ENCODE peak calls at places on chromosomes 4 and X, in four cellular contexts. One of them, this sample, is unnamed.

GRCh38 chr4:88219099-88219498 is 60.7 kb upstream of the ABCG2 start:
- DNase-seq in breast epithelium: no peak
- DNase-seq in GM12864: peak
- DNase-seq in mesothelial cell of epicardium: no peak
- DNase-seq in this sample: no peak

GRCh38 chr4:54318904-54319303 is 89.8 kb downstream of the PDGFRA start:
- DNase-seq in mesothelial cell of epicardium: no peak
- DNase-seq in breast epithelium: no peak
- DNase-seq in GM12864: peak
- DNase-seq in this sample: no peak

GRCh38 chrX:47198026-47198686 is 4.5 kb downstream of the UBA1 start:
- DNase-seq in breast epithelium: no peak
- DNase-seq in mesothelial cell of epicardium: no peak
- DNase-seq in GM12864: no peak
- DNase-seq in this sample: no peak

GRCh38 chrX:12446342-12447075 is 308.2 kb downstream of the FRMPD4 start:
- DNase-seq in GM12864: no peak
- DNase-seq in mesothelial cell of epicardium: no peak
- DNase-seq in breast epithelium: no peak
- DNase-seq in this sample: no peak

GRCh38 chr4:86414686-86415085 is 54.8 kb upstream of the MAPK10 start:
- DNase-seq in GM12864: no peak
- DNase-seq in breast epithelium: no peak
- DNase-seq in mesothelial cell of epicardium: no peak
- DNase-seq in this sample: no peak

GRCh38 chr4:152709675-152710438 is 30.1 kb upstream of the TMEM154 start:
- DNase-seq in GM12864: peak
- DNase-seq in mesothelial cell of epicardium: no peak
- DNase-seq in breast epithelium: no peak
- DNase-seq in this sample: no peak

GRCh38 chrX:68498044-68498507 is 775 bp upstream of the YIPF6 start:
- DNase-seq in GM12864: no peak
- DNase-seq in breast epithelium: no peak
- DNase-seq in mesothelial cell of epicardium: no peak
- DNase-seq in this sample: no peak

GRCh38 chr4:76053730-76054129 is 17.9 kb upstream of the CXCL11 start:
- DNase-seq in breast epithelium: no peak
- DNase-seq in mesothelial cell of epicardium: no peak
- DNase-seq in GM12864: no peak
- DNase-seq in this sample: no peak

GRCh38 chr4:76896731-76897521 is 1.0 kb downstream of the SOWAHB start:
- DNase-seq in GM12864: no peak
- DNase-seq in breast epithelium: peak
- DNase-seq in mesothelial cell of epicardium: no peak
- DNase-seq in this sample: peak

GRCh38 chr4:3402409-3403103 is 39.2 kb upstream of the HGFAC start:
- DNase-seq in GM12864: no peak
- DNase-seq in mesothelial cell of epicardium: no peak
- DNase-seq in breast epithelium: no peak
- DNase-seq in this sample: no peak

GRCh38 chrX:54920610-54921426 is at the start of gene TRO:
- DNase-seq in mesothelial cell of epicardium: no peak
- DNase-seq in breast epithelium: no peak
- DNase-seq in GM12864: no peak
- DNase-seq in this sample: no peak

GRCh38 chrX:23952984-23953907 is 45.4 kb downstream of the CXorf58 start:
- DNase-seq in GM12864: peak
- DNase-seq in breast epithelium: no peak
- DNase-seq in mesothelial cell of epicardium: no peak
- DNase-seq in this sample: peak

GRCh38 chrX:145919400-145919799 is 101.8 kb downstream of the SLITRK2 start:
- DNase-seq in GM12864: no peak
- DNase-seq in mesothelial cell of epicardium: no peak
- DNase-seq in breast epithelium: no peak
- DNase-seq in this sample: no peak
- TF ChIP-seq CTCF in GM12864: no peak
- TF ChIP-seq CTCF in mesothelial cell of epicardium: no peak
- TF ChIP-seq CTCF in breast epithelium: no peak
- TF ChIP-seq CTCF in this sample: no peak

DNA sequence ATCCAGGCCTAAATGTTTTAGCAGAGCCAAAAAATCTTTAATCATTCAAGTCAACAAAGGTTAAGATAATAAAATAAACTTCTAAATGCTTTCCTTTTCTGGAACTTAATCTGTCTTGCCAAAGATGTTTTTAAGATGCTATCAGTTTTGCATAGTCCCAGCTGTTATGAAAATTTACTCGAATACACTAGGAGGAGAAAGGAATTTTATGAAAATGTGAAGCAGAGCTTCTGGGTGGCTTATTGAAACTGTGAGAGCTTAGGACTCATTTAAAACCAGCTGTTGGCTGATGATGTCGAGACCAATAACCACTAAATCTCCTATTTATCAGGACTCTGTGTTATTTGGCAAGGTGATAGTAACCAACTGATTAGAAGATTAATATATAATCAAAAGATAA is 202.2 kb upstream of the ETNPPL start:
- DNase-seq in breast epithelium: no peak
- DNase-seq in GM12864: no peak
- DNase-seq in mesothelial cell of epicardium: no peak
- DNase-seq in this sample: no peak
- TF ChIP-seq CTCF in breast epithelium: no peak
- TF ChIP-seq CTCF in GM12864: no peak
- TF ChIP-seq CTCF in mesothelial cell of epicardium: no peak
- TF ChIP-seq CTCF in this sample: no peak

GRCh38 chr4:141255016-141255415 is 34.3 kb downstream of the ZNF330 start:
- DNase-seq in breast epithelium: no peak
- DNase-seq in GM12864: no peak
- DNase-seq in mesothelial cell of epicardium: no peak
- DNase-seq in this sample: no peak

GRCh38 chr4:141258558-141258957 is 37.9 kb downstream of the ZNF330 start:
- DNase-seq in mesothelial cell of epicardium: no peak
- DNase-seq in GM12864: no peak
- DNase-seq in breast epithelium: no peak
- DNase-seq in this sample: no peak

DNA sequence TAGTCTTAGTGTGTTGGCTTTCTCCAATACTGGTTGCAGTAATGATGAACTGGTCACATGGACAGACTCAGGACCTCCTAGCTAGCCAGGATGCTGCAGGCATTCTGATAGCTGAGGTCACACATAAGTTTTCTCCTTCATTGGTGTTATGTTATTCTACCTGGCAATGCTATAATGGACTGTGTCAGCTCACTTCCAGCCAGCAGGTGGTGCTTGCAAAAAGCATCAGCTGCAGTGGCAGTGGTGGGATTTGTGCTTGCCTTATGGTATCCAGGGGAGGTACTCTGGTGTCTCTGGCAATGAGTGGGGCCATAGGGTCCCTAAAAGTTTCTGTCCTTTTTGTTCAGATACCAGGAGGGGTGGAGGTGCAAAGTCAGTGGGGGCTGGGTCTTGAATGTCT is 33.6 kb downstream of the ZNF330 start:
- DNase-seq in breast epithelium: no peak
- DNase-seq in mesothelial cell of epicardium: no peak
- DNase-seq in GM12864: no peak
- DNase-seq in this sample: no peak
- TF ChIP-seq CTCF in breast epithelium: no peak
- TF ChIP-seq CTCF in mesothelial cell of epicardium: no peak
- TF ChIP-seq CTCF in GM12864: peak
- TF ChIP-seq CTCF in this sample: no peak

GRCh38 chr4:185119927-185120630 is 23.0 kb upstream of the SLC25A4 start:
- DNase-seq in mesothelial cell of epicardium: no peak
- DNase-seq in breast epithelium: no peak
- DNase-seq in GM12864: no peak
- DNase-seq in this sample: no peak
- TF ChIP-seq CTCF in mesothelial cell of epicardium: no peak
- TF ChIP-seq CTCF in breast epithelium: no peak
- TF ChIP-seq CTCF in GM12864: no peak
- TF ChIP-seq CTCF in this sample: no peak

GRCh38 chr4:122914292-122914904 is 8.0 kb downstream of the NUDT6 start:
- DNase-seq in GM12864: peak
- DNase-seq in breast epithelium: no peak
- DNase-seq in mesothelial cell of epicardium: no peak
- DNase-seq in this sample: no peak
- TF ChIP-seq CTCF in GM12864: peak
- TF ChIP-seq CTCF in breast epithelium: peak
- TF ChIP-seq CTCF in mesothelial cell of epicardium: no peak
- TF ChIP-seq CTCF in this sample: no peak

DNA sequence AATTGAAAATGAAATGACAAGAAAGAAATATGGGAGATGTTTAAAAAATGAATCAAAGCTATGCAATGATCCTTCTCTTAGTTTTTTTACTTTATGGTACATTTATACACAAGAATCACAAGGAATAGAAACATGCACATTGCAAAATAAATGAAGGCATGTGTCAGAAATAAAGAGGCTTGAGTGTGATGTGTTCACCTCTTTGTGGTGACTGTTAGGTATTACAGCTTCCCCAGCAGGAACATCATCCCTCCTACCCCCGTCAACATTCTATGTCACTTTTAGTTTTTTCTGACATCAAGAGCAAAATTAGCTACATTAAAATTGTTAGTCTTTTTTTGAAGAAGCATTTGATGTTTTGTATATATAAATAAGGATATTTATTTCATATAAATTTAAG is 214.8 kb downstream of the SLC4A4 start:
- DNase-seq in GM12864: no peak
- DNase-seq in mesothelial cell of epicardium: no peak
- DNase-seq in breast epithelium: no peak
- DNase-seq in this sample: no peak
- TF ChIP-seq CTCF in GM12864: peak
- TF ChIP-seq CTCF in mesothelial cell of epicardium: no peak
- TF ChIP-seq CTCF in breast epithelium: no peak
- TF ChIP-seq CTCF in this sample: no peak

GRCh38 chr4:91622925-91623600 is 680.7 kb upstream of the GRID2 start:
- DNase-seq in breast epithelium: no peak
- DNase-seq in mesothelial cell of epicardium: no peak
- DNase-seq in GM12864: no peak
- DNase-seq in this sample: no peak

GRCh38 chr4:91621446-91621845 is 682.3 kb upstream of the GRID2 start:
- DNase-seq in GM12864: no peak
- DNase-seq in mesothelial cell of epicardium: no peak
- DNase-seq in breast epithelium: no peak
- DNase-seq in this sample: no peak

GRCh38 chr4:91620952-91621351 is 682.8 kb upstream of the GRID2 start:
- DNase-seq in GM12864: no peak
- DNase-seq in breast epithelium: no peak
- DNase-seq in mesothelial cell of epicardium: no peak
- DNase-seq in this sample: no peak
- TF ChIP-seq CTCF in GM12864: no peak
- TF ChIP-seq CTCF in breast epithelium: no peak
- TF ChIP-seq CTCF in mesothelial cell of epicardium: no peak
- TF ChIP-seq CTCF in this sample: no peak